ENCODE peak calls at places on chromosomes 16 and 17, in eight cellular contexts. E is fibroblast of lung, J is osteoblast, R is brain microvascular endothelial cell, Y is spleen, U is esophagus squamous epithelium, Q is GM23338, L is thoracic aorta. O is an unnamed sample.

GRCh38 chr16:86505899-86506864 is 4.1 kb upstream of the FOXF1 start:
- DNase-seq in L (no peak), Y (no peak), Q (no peak), E (no peak), J (peak; percentile 79), U (no peak), R (no peak), O (no peak)

GRCh38 chr16:588639-588888 is 1.3 kb upstream of the RAB40C start:
- DNase-seq in L (peak; percentile 19), J (no peak), U (no peak), R (peak; percentile 62), E (peak; percentile 76), Y (peak; percentile 92), Q (peak; percentile 78), O (peak; percentile 63)

GRCh38 chr17:73645050-73645871 is 1.0 kb upstream of the SDK2 start:
- DNase-seq in R (no peak), J (peak; percentile 89), U (no peak), Y (peak; percentile 91), L (no peak), E (peak; percentile 59), Q (peak; percentile 75), O (no peak)

GRCh38 chr16:86885139-86885538 is 306.8 kb downstream of the FOXL1 start:
- DNase-seq in J (no peak), L (no peak), U (no peak), Y (no peak), R (no peak), E (no peak), Q (no peak), O (no peak)

GRCh38 chr16:27774779-27775178 is 224.8 kb downstream of the KATNIP start:
- DNase-seq in U (no peak), L (no peak), E (no peak), J (peak; percentile 71), R (no peak), Q (no peak), Y (peak; percentile 66), O (no peak)

GRCh38 chr17:37726891-37727780 is 17.7 kb downstream of the HNF1B start:
- DNase-seq in E (no peak), L (no peak), R (no peak), U (no peak), Q (no peak), J (no peak), Y (no peak), O (no peak)

GRCh38 chr16:54098247-54098646 is 188.3 kb downstream of the IRX3 start:
- DNase-seq in J (no peak), Y (no peak), U (no peak), L (no peak), Q (no peak), R (no peak), E (no peak), O (no peak)

GRCh38 chr16:49924078-49924477 is 68.2 kb upstream of the ZNF423 start:
- DNase-seq in U (no peak), J (peak; percentile 72), R (no peak), L (no peak), Y (peak; percentile 2), E (no peak), Q (peak; percentile 27), O (no peak)

GRCh38 chr17:13746379-13746778 is 144.7 kb upstream of the HS3ST3A1 start:
- DNase-seq in E (no peak), L (no peak), U (no peak), Y (no peak), J (no peak), R (no peak), Q (no peak), O (no peak)

GRCh38 chr17:50948711-50949110 is 82.6 kb upstream of the TOB1 start:
- DNase-seq in L (no peak), R (no peak), Y (no peak), J (no peak), E (no peak), Q (no peak), U (no peak), O (no peak)

GRCh38 chr16:11585460-11586374 is 1.0 kb downstream of the LITAF start:
- DNase-seq in Q (no peak), E (no peak), L (no peak), U (no peak), Y (peak; percentile 90), R (no peak), J (peak; percentile 84), O (peak; percentile 72)

GRCh38 chr16:11586856-11587642 is at the start of gene LITAF:
- DNase-seq in U (no peak), Y (peak; percentile 94), E (peak; percentile 50), L (no peak), J (peak; percentile 97), R (no peak), Q (peak; percentile 75), O (peak; percentile 69)

GRCh38 chr16:11588321-11589244 is 1.9 kb upstream of the LITAF start:
- DNase-seq in J (peak; percentile 79), R (no peak), E (no peak), U (no peak), Q (no peak), L (no peak), Y (no peak), O (no peak)

GRCh38 chr16:11586375-11586855 is 304 bp downstream of the LITAF start:
- DNase-seq in R (no peak), U (no peak), J (peak; percentile 83), Q (peak; percentile 27), L (no peak), Y (no peak), E (no peak), O (no peak)

DNA sequence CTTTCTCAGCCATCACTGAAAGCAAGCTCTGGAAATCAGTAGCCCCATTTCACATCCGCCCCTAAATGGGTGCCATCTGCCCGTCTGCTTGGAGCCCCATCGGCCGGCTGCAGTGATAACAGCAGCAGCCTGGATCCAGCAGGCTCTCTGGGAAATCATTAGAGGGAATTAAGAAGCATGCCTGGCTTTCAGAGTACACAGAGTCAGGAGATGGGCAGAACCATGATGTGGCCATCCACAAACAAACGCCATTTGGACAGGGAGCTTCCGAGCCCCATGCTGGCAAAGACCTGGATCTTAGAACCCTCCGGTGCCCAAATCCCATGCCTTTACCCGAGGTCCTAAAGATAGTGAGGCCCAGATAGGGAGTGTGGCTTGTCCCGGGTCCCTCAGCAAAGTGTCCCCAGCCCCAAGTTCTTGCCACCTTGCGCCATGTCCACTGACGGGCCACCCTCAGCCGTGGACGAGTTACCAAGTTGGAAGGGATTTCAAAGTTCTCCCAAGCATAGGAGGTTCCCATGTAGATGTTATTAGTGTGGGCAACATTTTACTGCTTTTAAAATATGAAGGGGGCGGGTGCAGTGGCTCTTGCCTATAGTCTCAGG is 1.0 kb upstream of the LITAF start:
- DNase-seq in R (no peak), L (no peak), J (no peak), U (no peak), E (no peak), Y (peak; percentile 74), Q (peak; percentile 33), O (no peak)
- H3K4me3 ChIP-seq in R (no peak overlapping the region), L (peak overlapping the region; percentile 93), J (peak overlapping the region; percentile 77), U (peak overlapping the region; percentile 88), E (peak overlapping the region; percentile 87), Y (peak overlapping the region; percentile 90), Q (peak overlapping the region; percentile 77), O (peak overlapping the region; percentile 84)

DNA sequence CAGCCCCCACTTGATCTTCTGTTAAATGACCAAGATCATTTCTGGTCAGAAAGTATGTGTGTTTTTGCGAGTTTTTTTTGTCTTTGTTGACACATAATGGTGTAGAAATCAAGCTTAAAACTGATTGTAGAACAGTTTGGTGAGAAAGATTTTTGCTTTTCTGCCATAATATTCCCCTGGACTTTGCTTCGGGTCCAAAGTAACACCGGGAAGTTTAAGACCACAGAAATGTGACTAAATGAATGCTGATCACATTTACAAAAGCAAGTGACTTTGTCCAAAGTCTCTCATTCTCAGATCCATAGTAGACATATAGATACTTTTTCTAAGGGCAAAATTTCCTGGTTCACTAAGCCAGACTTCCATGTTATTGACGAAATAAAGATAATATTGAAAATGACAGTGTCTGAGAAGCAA is 2.6 kb downstream of the FAM20A start:
- DNase-seq in L (no peak), Q (no peak), U (no peak), Y (no peak), E (no peak), J (peak; percentile 47), R (no peak), O (no peak)
- H3K27ac ChIP-seq in L (no peak overlapping the region), Q (no peak overlapping the region), U (peak overlapping the region; percentile 75), Y (no peak overlapping the region), E (no peak overlapping the region), J (peak overlapping the region; percentile 47), R (no peak overlapping the region), O (peak overlapping the region; percentile 82)

GRCh38 chr16:30657866-30658730 is at the start of gene FBRS:
- DNase-seq in Y (peak; percentile 100), E (peak; percentile 100), L (peak; percentile 100), Q (peak; percentile 100), R (peak; percentile 100), J (peak; percentile 99), U (peak; percentile 99), O (peak; percentile 100)

GRCh38 chr16:30656388-30656787 is 1.8 kb upstream of the FBRS start:
- DNase-seq in L (no peak), Q (no peak), U (no peak), J (no peak), E (no peak), R (no peak), Y (no peak), O (no peak)

GRCh38 chr16:30654856-30655255 is 3.4 kb upstream of the FBRS start:
- DNase-seq in Y (no peak), U (no peak), Q (no peak), J (no peak), E (no peak), R (no peak), L (no peak), O (no peak)

GRCh38 chr16:30656974-30657865 is 1.0 kb upstream of the FBRS start:
- DNase-seq in J (peak; percentile 95), L (no peak), R (no peak), U (no peak), Q (no peak), E (no peak), Y (peak; percentile 77), O (peak; percentile 61)

GRCh38 chr16:30655815-30656347 is 2.4 kb upstream of the FBRS start:
- DNase-seq in Y (peak; percentile 81), R (no peak), L (no peak), U (no peak), J (no peak), E (no peak), Q (no peak), O (no peak)
- TF ChIP-seq CTCF in Y (no peak), R (no peak), L (no peak), U (no peak), J (no peak), E (no peak), Q (no peak), O (no peak)

GRCh38 chr17:4407851-4408250 is 25.9 kb upstream of the SPNS3 start:
- DNase-seq in Q (no peak), Y (no peak), R (no peak), L (no peak), U (no peak), J (peak; percentile 44), E (peak; percentile 10), O (no peak)

GRCh38 chr17:4405699-4406098 is 28.0 kb upstream of the SPNS3 start:
- DNase-seq in J (no peak), R (no peak), E (no peak), L (no peak), Y (no peak), Q (no peak), U (no peak), O (no peak)

GRCh38 chr17:4407216-4407615 is 26.5 kb upstream of the SPNS3 start:
- DNase-seq in Y (no peak), L (no peak), E (no peak), J (no peak), Q (no peak), U (no peak), R (no peak), O (no peak)

GRCh38 chr17:4406386-4406785 is 27.4 kb upstream of the SPNS3 start:
- DNase-seq in L (no peak), R (no peak), J (no peak), Y (no peak), U (no peak), E (no peak), Q (no peak), O (no peak)

GRCh38 chr17:4405038-4405669 is 28.6 kb upstream of the SPNS3 start:
- DNase-seq in R (no peak), Q (no peak), U (no peak), J (peak; percentile 44), L (no peak), Y (no peak), E (no peak), O (no peak)
- H3K4me3 ChIP-seq in R (no peak overlapping the region), Q (no peak overlapping the region), U (no peak overlapping the region), J (no peak overlapping the region), L (no peak overlapping the region), Y (no peak overlapping the region), E (no peak overlapping the region), O (no peak overlapping the region)

O was measured in right atrium auricular region.